ENCODE peak calls at places on chromosomes 11 and 22, in eight cellular contexts. One of them, this sample, is unnamed.

GRCh38 chr11:117313103-117313502 is 3.0 kb downstream of the BACE1 start:
- DNase-seq in cardiac muscle cell: no peak
- DNase-seq in psoas muscle: no peak
- DNase-seq in fibroblast of lung: no peak
- DNase-seq in astrocyte of the spinal cord: no peak
- DNase-seq in IMR-90: no peak
- DNase-seq in colonic mucosa: no peak
- DNase-seq in suprapubic skin: no peak
- DNase-seq in this sample: no peak

GRCh38 chr22:47309476-47309875 is 547.0 kb downstream of the TBC1D22A start:
- DNase-seq in cardiac muscle cell: no peak
- DNase-seq in psoas muscle: no peak
- DNase-seq in fibroblast of lung: no peak
- DNase-seq in astrocyte of the spinal cord: no peak
- DNase-seq in IMR-90: no peak
- DNase-seq in colonic mucosa: no peak
- DNase-seq in suprapubic skin: no peak
- DNase-seq in this sample: no peak

GRCh38 chr11:128525411-128526243 is 61.7 kb downstream of the ETS1 start:
- DNase-seq in cardiac muscle cell: no peak
- DNase-seq in psoas muscle: no peak
- DNase-seq in fibroblast of lung: peak
- DNase-seq in astrocyte of the spinal cord: peak
- DNase-seq in IMR-90: peak
- DNase-seq in colonic mucosa: no peak
- DNase-seq in suprapubic skin: no peak
- DNase-seq in this sample: peak

GRCh38 chr11:91608662-91609061 is 616.0 kb upstream of the FAT3 start:
- DNase-seq in cardiac muscle cell: no peak
- DNase-seq in psoas muscle: no peak
- DNase-seq in fibroblast of lung: peak
- DNase-seq in astrocyte of the spinal cord: no peak
- DNase-seq in IMR-90: no peak
- DNase-seq in colonic mucosa: no peak
- DNase-seq in suprapubic skin: no peak
- DNase-seq in this sample: no peak

GRCh38 chr11:119663279-119663678 is 65.7 kb downstream of the NECTIN1 start:
- DNase-seq in cardiac muscle cell: no peak
- DNase-seq in psoas muscle: no peak
- DNase-seq in fibroblast of lung: no peak
- DNase-seq in astrocyte of the spinal cord: no peak
- DNase-seq in IMR-90: no peak
- DNase-seq in colonic mucosa: no peak
- DNase-seq in suprapubic skin: no peak
- DNase-seq in this sample: no peak

GRCh38 chr11:126561327-126561893 is 205.9 kb downstream of the ST3GAL4 start:
- DNase-seq in cardiac muscle cell: peak
- DNase-seq in psoas muscle: no peak
- DNase-seq in fibroblast of lung: peak
- DNase-seq in astrocyte of the spinal cord: peak
- DNase-seq in IMR-90: peak
- DNase-seq in colonic mucosa: peak
- DNase-seq in suprapubic skin: no peak
- DNase-seq in this sample: peak

GRCh38 chr11:47550288-47551052 is 2.5 kb downstream of the CELF1 start:
- DNase-seq in cardiac muscle cell: no peak
- DNase-seq in psoas muscle: no peak
- DNase-seq in fibroblast of lung: peak
- DNase-seq in astrocyte of the spinal cord: no peak
- DNase-seq in IMR-90: no peak
- DNase-seq in colonic mucosa: no peak
- DNase-seq in suprapubic skin: peak
- DNase-seq in this sample: no peak

GRCh38 chr22:34973016-34973415 is 92.9 kb upstream of the ISX start:
- DNase-seq in cardiac muscle cell: no peak
- DNase-seq in psoas muscle: no peak
- DNase-seq in fibroblast of lung: no peak
- DNase-seq in astrocyte of the spinal cord: no peak
- DNase-seq in IMR-90: no peak
- DNase-seq in colonic mucosa: no peak
- DNase-seq in suprapubic skin: no peak
- DNase-seq in this sample: no peak

GRCh38 chr22:44752285-44753188 is at the start of gene ARHGAP8:
- DNase-seq in cardiac muscle cell: peak
- DNase-seq in psoas muscle: no peak
- DNase-seq in fibroblast of lung: no peak
- DNase-seq in astrocyte of the spinal cord: no peak
- DNase-seq in IMR-90: no peak
- DNase-seq in colonic mucosa: peak
- DNase-seq in suprapubic skin: no peak
- DNase-seq in this sample: no peak

GRCh38 chr11:65404210-65404609 is 17.8 kb downstream of the FRMD8 start:
- DNase-seq in cardiac muscle cell: no peak
- DNase-seq in psoas muscle: no peak
- DNase-seq in fibroblast of lung: no peak
- DNase-seq in astrocyte of the spinal cord: no peak
- DNase-seq in IMR-90: no peak
- DNase-seq in colonic mucosa: no peak
- DNase-seq in suprapubic skin: no peak
- DNase-seq in this sample: no peak

GRCh38 chr11:68889948-68890446 is 13.6 kb downstream of the MRPL21 start:
- DNase-seq in cardiac muscle cell: peak
- DNase-seq in psoas muscle: peak
- DNase-seq in fibroblast of lung: peak
- DNase-seq in astrocyte of the spinal cord: peak
- DNase-seq in IMR-90: peak
- DNase-seq in colonic mucosa: peak
- DNase-seq in suprapubic skin: no peak
- DNase-seq in this sample: peak

GRCh38 chr22:44451016-44451415 is 47.0 kb downstream of the RTL6 start:
- DNase-seq in cardiac muscle cell: no peak
- DNase-seq in psoas muscle: no peak
- DNase-seq in fibroblast of lung: no peak
- DNase-seq in astrocyte of the spinal cord: no peak
- DNase-seq in IMR-90: no peak
- DNase-seq in colonic mucosa: no peak
- DNase-seq in suprapubic skin: peak
- DNase-seq in this sample: no peak

GRCh38 chr22:29207562-29208501 is 2.1 kb downstream of the EMID1 start:
- DNase-seq in cardiac muscle cell: no peak
- DNase-seq in psoas muscle: no peak
- DNase-seq in fibroblast of lung: no peak
- DNase-seq in astrocyte of the spinal cord: no peak
- DNase-seq in IMR-90: no peak
- DNase-seq in colonic mucosa: no peak
- DNase-seq in suprapubic skin: peak
- DNase-seq in this sample: no peak

GRCh38 chr22:20782601-20783299 is 8.8 kb downstream of the SERPIND1 start:
- DNase-seq in cardiac muscle cell: no peak
- DNase-seq in psoas muscle: no peak
- DNase-seq in fibroblast of lung: no peak
- DNase-seq in astrocyte of the spinal cord: no peak
- DNase-seq in IMR-90: no peak
- DNase-seq in colonic mucosa: no peak
- DNase-seq in suprapubic skin: no peak
- DNase-seq in this sample: no peak

GRCh38 chr11:69209421-69209820 is 53.7 kb downstream of the SMIM38 start:
- DNase-seq in cardiac muscle cell: no peak
- DNase-seq in psoas muscle: no peak
- DNase-seq in fibroblast of lung: no peak
- DNase-seq in astrocyte of the spinal cord: no peak
- DNase-seq in IMR-90: no peak
- DNase-seq in colonic mucosa: no peak
- DNase-seq in suprapubic skin: peak
- DNase-seq in this sample: no peak

GRCh38 chr22:20509344-20510047 is 2.1 kb downstream of the MED15 start:
- DNase-seq in cardiac muscle cell: peak
- DNase-seq in psoas muscle: peak
- DNase-seq in fibroblast of lung: peak
- DNase-seq in astrocyte of the spinal cord: peak
- DNase-seq in IMR-90: peak
- DNase-seq in colonic mucosa: peak
- DNase-seq in suprapubic skin: peak
- DNase-seq in this sample: peak

GRCh38 chr11:61609000-61609969 is 28.4 kb upstream of the SYT7 start:
- DNase-seq in cardiac muscle cell: no peak
- DNase-seq in psoas muscle: no peak
- DNase-seq in fibroblast of lung: no peak
- DNase-seq in astrocyte of the spinal cord: no peak
- DNase-seq in IMR-90: no peak
- DNase-seq in colonic mucosa: peak
- DNase-seq in suprapubic skin: no peak
- DNase-seq in this sample: no peak

GRCh38 chr11:61611309-61611708 is 30.4 kb upstream of the SYT7 start:
- DNase-seq in cardiac muscle cell: no peak
- DNase-seq in psoas muscle: no peak
- DNase-seq in fibroblast of lung: no peak
- DNase-seq in astrocyte of the spinal cord: no peak
- DNase-seq in IMR-90: no peak
- DNase-seq in colonic mucosa: no peak
- DNase-seq in suprapubic skin: no peak
- DNase-seq in this sample: no peak

GRCh38 chr11:61607920-61608599 is 27.2 kb upstream of the SYT7 start:
- DNase-seq in cardiac muscle cell: no peak
- DNase-seq in psoas muscle: no peak
- DNase-seq in fibroblast of lung: no peak
- DNase-seq in astrocyte of the spinal cord: no peak
- DNase-seq in IMR-90: no peak
- DNase-seq in colonic mucosa: peak
- DNase-seq in suprapubic skin: no peak
- DNase-seq in this sample: no peak

GRCh38 chr11:61610905-61611304 is 30.0 kb upstream of the SYT7 start:
- DNase-seq in cardiac muscle cell: no peak
- DNase-seq in psoas muscle: no peak
- DNase-seq in fibroblast of lung: no peak
- DNase-seq in astrocyte of the spinal cord: no peak
- DNase-seq in IMR-90: no peak
- DNase-seq in colonic mucosa: no peak
- DNase-seq in suprapubic skin: no peak
- DNase-seq in this sample: no peak

GRCh38 chr11:61609970-61610347 is 29.1 kb upstream of the SYT7 start:
- DNase-seq in cardiac muscle cell: peak
- DNase-seq in psoas muscle: no peak
- DNase-seq in fibroblast of lung: no peak
- DNase-seq in astrocyte of the spinal cord: no peak
- DNase-seq in IMR-90: no peak
- DNase-seq in colonic mucosa: peak
- DNase-seq in suprapubic skin: no peak
- DNase-seq in this sample: no peak
- TF ChIP-seq CTCF in cardiac muscle cell: peak
- TF ChIP-seq CTCF in psoas muscle: no peak
- TF ChIP-seq CTCF in fibroblast of lung: peak
- TF ChIP-seq CTCF in astrocyte of the spinal cord: peak
- TF ChIP-seq CTCF in IMR-90: peak
- TF ChIP-seq CTCF in colonic mucosa: no peak
- TF ChIP-seq CTCF in suprapubic skin: no peak
- TF ChIP-seq CTCF in this sample: peak

DNA sequence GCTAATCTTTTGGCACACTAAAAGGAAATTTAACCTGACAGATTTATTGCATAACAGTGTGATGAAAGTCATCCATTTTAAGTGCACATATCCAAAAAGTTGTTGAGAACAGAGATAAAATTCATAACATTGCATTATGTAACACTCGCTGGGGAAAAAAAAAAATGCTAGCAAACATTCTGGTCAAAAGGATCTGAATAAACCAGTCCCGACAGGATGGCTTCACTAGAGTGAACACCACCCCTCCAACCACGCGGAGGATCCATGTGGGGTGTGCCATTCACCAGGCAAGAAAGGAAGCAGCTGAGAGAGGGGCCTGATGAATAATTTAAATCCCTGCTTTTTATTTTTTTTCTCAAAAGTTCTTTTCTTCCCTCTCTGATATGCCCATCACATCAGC is 258.7 kb downstream of the DCDC1 start:
- DNase-seq in cardiac muscle cell: no peak
- DNase-seq in psoas muscle: no peak
- DNase-seq in fibroblast of lung: no peak
- DNase-seq in astrocyte of the spinal cord: no peak
- DNase-seq in IMR-90: no peak
- DNase-seq in colonic mucosa: no peak
- DNase-seq in suprapubic skin: no peak
- DNase-seq in this sample: no peak
- H3K4me3 ChIP-seq in cardiac muscle cell: no peak
- H3K4me3 ChIP-seq in psoas muscle: no peak
- H3K4me3 ChIP-seq in fibroblast of lung: no peak
- H3K4me3 ChIP-seq in astrocyte of the spinal cord: no peak
- H3K4me3 ChIP-seq in IMR-90: no peak
- H3K4me3 ChIP-seq in colonic mucosa: no peak
- H3K4me3 ChIP-seq in suprapubic skin: no peak
- H3K4me3 ChIP-seq in this sample: no peak

DNA sequence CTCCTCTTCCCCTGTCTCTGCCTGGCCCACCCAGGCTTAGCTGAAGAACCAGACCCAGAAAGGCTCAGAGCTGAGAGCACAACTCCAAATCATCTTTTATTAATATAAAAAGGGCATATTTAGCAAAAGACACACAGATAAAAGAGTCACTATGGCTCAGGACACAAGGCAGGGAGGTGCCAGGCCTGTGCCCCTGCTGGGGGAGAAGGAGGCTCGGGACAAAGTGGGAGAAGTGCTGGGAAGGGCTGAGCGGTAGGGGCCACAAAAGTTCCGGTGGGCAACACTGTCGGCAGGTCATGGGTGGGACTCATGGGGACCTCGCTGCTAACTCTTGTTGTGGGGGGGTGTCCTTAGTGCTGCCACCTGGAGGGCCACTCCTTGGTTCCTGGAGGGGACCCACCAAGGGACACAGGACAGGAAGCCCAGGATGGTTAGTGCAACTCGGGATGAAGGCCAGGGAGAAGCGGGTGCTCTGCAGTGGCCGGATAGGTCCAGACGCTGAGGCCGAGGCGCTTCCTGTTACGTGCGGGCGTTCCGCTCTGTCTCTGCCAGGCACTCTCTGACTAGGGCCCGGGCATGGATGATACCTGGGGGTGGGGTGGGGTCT is 1.4 kb upstream of the PITPNM1 start:
- DNase-seq in cardiac muscle cell: no peak
- DNase-seq in psoas muscle: peak
- DNase-seq in fibroblast of lung: no peak
- DNase-seq in astrocyte of the spinal cord: no peak
- DNase-seq in IMR-90: no peak
- DNase-seq in colonic mucosa: peak
- DNase-seq in suprapubic skin: no peak
- DNase-seq in this sample: no peak
- TF ChIP-seq CTCF in cardiac muscle cell: no peak
- TF ChIP-seq CTCF in psoas muscle: no peak
- TF ChIP-seq CTCF in fibroblast of lung: no peak
- TF ChIP-seq CTCF in astrocyte of the spinal cord: no peak
- TF ChIP-seq CTCF in IMR-90: no peak
- TF ChIP-seq CTCF in colonic mucosa: peak
- TF ChIP-seq CTCF in suprapubic skin: no peak
- TF ChIP-seq CTCF in this sample: no peak

GRCh38 chr11:134443246-134443645 is 31.2 kb upstream of the B3GAT1 start:
- DNase-seq in cardiac muscle cell: no peak
- DNase-seq in psoas muscle: no peak
- DNase-seq in fibroblast of lung: no peak
- DNase-seq in astrocyte of the spinal cord: no peak
- DNase-seq in IMR-90: no peak
- DNase-seq in colonic mucosa: no peak
- DNase-seq in suprapubic skin: no peak
- DNase-seq in this sample: no peak
- H3K4me3 ChIP-seq in cardiac muscle cell: no peak
- H3K4me3 ChIP-seq in psoas muscle: no peak
- H3K4me3 ChIP-seq in fibroblast of lung: no peak
- H3K4me3 ChIP-seq in astrocyte of the spinal cord: no peak
- H3K4me3 ChIP-seq in IMR-90: no peak
- H3K4me3 ChIP-seq in colonic mucosa: no peak
- H3K4me3 ChIP-seq in suprapubic skin: no peak
- H3K4me3 ChIP-seq in this sample: no peak

GRCh38 chr22:41845380-41846267 is 12.7 kb downstream of the SREBF2 start:
- DNase-seq in cardiac muscle cell: no peak
- DNase-seq in psoas muscle: no peak
- DNase-seq in fibroblast of lung: no peak
- DNase-seq in astrocyte of the spinal cord: no peak
- DNase-seq in IMR-90: no peak
- DNase-seq in colonic mucosa: no peak
- DNase-seq in suprapubic skin: no peak
- DNase-seq in this sample: no peak
- TF ChIP-seq CTCF in cardiac muscle cell: no peak
- TF ChIP-seq CTCF in psoas muscle: no peak
- TF ChIP-seq CTCF in fibroblast of lung: no peak
- TF ChIP-seq CTCF in astrocyte of the spinal cord: no peak
- TF ChIP-seq CTCF in IMR-90: no peak
- TF ChIP-seq CTCF in colonic mucosa: no peak
- TF ChIP-seq CTCF in suprapubic skin: no peak
- TF ChIP-seq CTCF in this sample: no peak

This sample was measured in astrocyte of the cerebellum.